ENCODE peak calls at places on chromosomes 6 and 20, in four cellular contexts. Q, I, B and V are unnamed samples.
A peak's percentile ranks its signal among the peaks of the same experiment; 100 is the strongest.

GRCh38 chr6:168992696-168993185 is 260.9 kb downstream of the THBS2 start:
- DNase-seq in Q (no peak), B (no peak), I (no peak), V (no peak)

GRCh38 chr20:49832632-49833327 is 20.2 kb downstream of the SLC9A8 start:
- DNase-seq in Q (no peak), B (no peak), I (peak; percentile 70), V (no peak)

GRCh38 chr6:111462770-111463391 is 20.1 kb downstream of the REV3L start:
- DNase-seq in B (no peak), I (peak; percentile 59), Q (no peak), V (no peak)

GRCh38 chr20:11492846-11493245 is 424.8 kb upstream of the BTBD3 start:
- DNase-seq in B (no peak), I (no peak), Q (no peak), V (no peak)

GRCh38 chr6:111757342-111757741 is 115.9 kb downstream of the FYN start:
- DNase-seq in I (no peak), B (no peak), Q (no peak), V (no peak)

GRCh38 chr6:163334264-163334663 is 80.3 kb upstream of the QKI start:
- DNase-seq in I (no peak), B (no peak), Q (no peak), V (no peak)

GRCh38 chr6:80439721-80440488 is 333.4 kb downstream of the BCKDHB start:
- DNase-seq in B (no peak), Q (no peak), I (no peak), V (no peak)

GRCh38 chr6:145534986-145535385 is 200.3 kb downstream of the EPM2A start:
- DNase-seq in I (no peak), Q (no peak), B (no peak), V (no peak)

GRCh38 chr6:18147160-18147559 is 7.7 kb downstream of the TPMT start:
- DNase-seq in B (no peak), Q (no peak), I (peak; percentile 58), V (no peak)

GRCh38 chr20:41717464-41717863 is 99.3 kb upstream of the CHD6 start:
- DNase-seq in B (no peak), I (no peak), Q (peak; percentile 26), V (no peak)

GRCh38 chr20:3727333-3728035 is 5.0 kb upstream of the HSPA12B start:
- DNase-seq in B (no peak), I (no peak), Q (no peak), V (no peak)

GRCh38 chr6:165514621-165515020 is 148.4 kb downstream of the PDE10A start:
- DNase-seq in Q (no peak), B (no peak), I (no peak), V (no peak)

GRCh38 chr6:83341765-83342164 is 89.1 kb downstream of the ME1 start:
- DNase-seq in Q (no peak), B (no peak), I (peak; percentile 0), V (no peak)

GRCh38 chr6:121435444-121436069 is at the start of gene GJA1:
- DNase-seq in I (no peak), Q (peak; percentile 22), B (peak; percentile 67), V (no peak)

GRCh38 chr20:24331939-24332338 is 137.5 kb upstream of the SYNDIG1 start:
- DNase-seq in B (no peak), Q (no peak), I (no peak), V (no peak)

GRCh38 chr6:21887301-21888185 is 294.0 kb downstream of the SOX4 start:
- DNase-seq in I (peak; percentile 7), Q (no peak), B (no peak), V (no peak)

GRCh38 chr6:45073771-45074170 is 254.4 kb upstream of the RUNX2 start:
- DNase-seq in Q (no peak), B (no peak), I (no peak), V (no peak)

GRCh38 chr6:108353853-108354252 is 59.0 kb downstream of the AFG1L start:
- DNase-seq in I (no peak), B (no peak), Q (no peak), V (no peak)

GRCh38 chr6:125906158-125906998 is 50.2 kb upstream of the HINT3 start:
- DNase-seq in B (no peak), I (peak; percentile 58), Q (peak; percentile 29), V (no peak)

DNA sequence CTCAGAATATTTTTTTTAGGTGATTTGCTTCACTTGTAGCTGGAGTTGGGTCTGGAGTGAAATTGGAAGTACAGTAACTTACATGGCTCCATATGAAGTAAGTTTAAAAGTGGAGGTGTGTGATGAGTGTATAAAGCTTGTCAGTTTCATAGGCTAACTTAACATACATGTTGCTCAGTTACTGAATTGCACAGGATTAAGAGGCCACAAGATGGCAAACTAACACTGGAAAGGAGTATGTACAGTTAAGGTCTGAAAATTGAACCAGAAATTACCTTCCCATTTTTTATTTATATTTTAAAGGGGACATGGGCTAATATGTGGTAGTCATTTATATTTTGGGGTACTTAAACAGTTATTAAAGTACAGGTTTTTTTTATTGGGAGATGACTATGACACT is 45.3 kb upstream of the SMIM8 start:
- DNase-seq in I (peak; percentile 22), B (no peak), Q (peak; percentile 18), V (no peak)
- TF ChIP-seq TCF12 in I (no peak), B (no peak), Q (no peak), V (no peak)

GRCh38 chr6:90936286-90936685 is 349.4 kb upstream of the MAP3K7 start:
- DNase-seq in I (no peak), B (no peak), Q (peak; percentile 25), V (no peak)

GRCh38 chr6:90938116-90938515 is 351.2 kb upstream of the MAP3K7 start:
- DNase-seq in I (no peak), Q (no peak), B (no peak), V (no peak)

GRCh38 chr6:90941885-90942284 is 355.0 kb upstream of the MAP3K7 start:
- DNase-seq in Q (no peak), B (no peak), I (no peak), V (no peak)

GRCh38 chr6:90940812-90941481 is 354.1 kb upstream of the MAP3K7 start:
- DNase-seq in I (peak; percentile 44), B (no peak), Q (peak; percentile 45), V (peak; percentile 80)

DNA sequence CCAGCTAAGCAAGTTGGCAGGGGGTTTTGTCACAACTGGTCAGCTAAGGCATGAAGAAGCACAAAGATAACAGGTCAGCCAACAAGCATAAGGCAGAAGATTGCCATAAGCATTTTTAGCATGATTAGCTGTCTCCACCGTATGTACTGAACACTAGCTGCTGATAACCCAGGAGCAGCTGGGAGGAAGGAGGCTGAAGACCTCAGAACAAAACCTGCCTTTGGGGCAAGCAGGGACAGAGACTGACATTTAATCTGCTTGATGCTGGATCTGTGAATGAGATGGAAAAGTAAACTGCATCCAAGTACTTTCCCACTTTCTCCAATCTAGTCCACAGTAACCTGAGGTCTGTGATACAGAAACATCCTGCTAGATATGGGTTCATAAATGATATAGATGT is 353.0 kb upstream of the MAP3K7 start:
- DNase-seq in I (no peak), Q (no peak), B (no peak), V (no peak)
- TF ChIP-seq TCF12 in I (no peak), Q (no peak), B (no peak), V (no peak)

GRCh38 chr20:45592574-45593189 is 13.6 kb upstream of the WFDC8 start:
- DNase-seq in I (peak; percentile 88), B (no peak), Q (peak; percentile 33), V (no peak)

GRCh38 chr20:45589725-45590124 is 10.6 kb upstream of the WFDC8 start:
- DNase-seq in I (no peak), B (no peak), Q (no peak), V (no peak)

GRCh38 chr20:45583502-45583901 is 4.4 kb upstream of the WFDC8 start:
- DNase-seq in I (no peak), B (no peak), Q (no peak), V (no peak)

GRCh38 chr20:45593498-45593897 is 14.4 kb upstream of the WFDC8 start:
- DNase-seq in B (no peak), Q (no peak), I (no peak), V (no peak)

DNA sequence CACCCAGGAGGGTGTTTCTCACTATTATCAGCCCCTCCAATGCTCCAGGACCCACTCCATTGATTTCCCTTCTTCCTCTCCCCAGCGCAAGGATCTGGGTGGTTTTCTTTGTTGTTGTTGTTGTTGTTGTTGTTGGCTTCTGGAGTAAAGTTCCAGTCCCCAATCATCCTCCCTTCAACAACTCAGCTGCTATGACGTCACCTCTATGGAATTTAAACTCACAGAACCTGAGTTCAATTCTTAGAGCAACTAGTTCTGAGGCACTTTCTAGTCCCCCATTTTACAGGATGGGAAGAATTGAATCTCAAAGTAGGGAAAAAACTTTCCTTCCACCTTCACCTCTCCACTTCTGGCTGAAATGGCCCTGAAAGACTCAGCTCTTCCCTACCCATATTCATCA is 9.7 kb upstream of the WFDC8 start:
- DNase-seq in I (no peak), B (no peak), Q (no peak), V (no peak)
- TF ChIP-seq TCF12 in I (no peak), B (no peak), Q (no peak), V (no peak)

GRCh38 chr6:136166815-136167214 is 83.3 kb downstream of the MTFR2 start:
- DNase-seq in Q (no peak), I (no peak), B (no peak), V (no peak)
- TF ChIP-seq TCF12 in Q (no peak), I (no peak), B (no peak), V (no peak)

GRCh38 chr6:26033942-26034354 is 53.3 kb upstream of the HFE start:
- DNase-seq in Q (no peak), B (no peak), I (no peak), V (no peak)
- TF ChIP-seq TCF12 in Q (no peak), B (no peak), I (no peak), V (no peak)